ENCODE peak calls at places on chromosome 14, in nine cellular contexts. U is WERI-Rb-1; X is esophagus squamous epithelium; O is EL; W is kidney tubule cell; G is iris pigment epithelial cell; T is activated T-cell treated with anti-CD3 and anti-CD28 coated beads, Interleukin-2, amount 50 U/mL, for 72 hours; L is GF-D8; Y is GM19239. C is an unnamed sample.

GRCh38 chr14:103512701-103513611 is 9.7 kb downstream of the CKB start:
- DNase-seq in U (peak; percentile 69), X (no peak), O (peak; percentile 50), W (peak; percentile 88), G (peak; percentile 51), T (no peak), L (no peak), Y (no peak), C (peak; percentile 99)

GRCh38 chr14:32450919-32451675 is 122.0 kb downstream of the AKAP6 start:
- DNase-seq in U (no peak), X (no peak), O (no peak), W (no peak), G (peak; percentile 72), T (no peak), L (no peak), Y (no peak), C (no peak)

GRCh38 chr14:94771906-94772468 is 2.1 kb upstream of the GSC start:
- DNase-seq in U (no peak), X (no peak), O (no peak), W (no peak), G (no peak), T (no peak), L (no peak), Y (no peak), C (no peak)

GRCh38 chr14:74867673-74868072 is 8.3 kb downstream of the PROX2 start:
- DNase-seq in U (no peak), X (no peak), O (no peak), W (no peak), G (peak; percentile 54), T (peak; percentile 63), L (no peak), Y (no peak), C (peak; percentile 62)

GRCh38 chr14:75433631-75434556 is 6.1 kb downstream of the JDP2 start:
- DNase-seq in U (no peak), X (no peak), O (no peak), W (no peak), G (no peak), T (no peak), L (no peak), Y (no peak), C (no peak)

GRCh38 chr14:61647704-61648103 is 47.6 kb upstream of the HIF1A start:
- DNase-seq in U (no peak), X (no peak), O (no peak), W (no peak), G (no peak), T (no peak), L (no peak), Y (no peak), C (no peak)

GRCh38 chr14:104895786-104896642 is 28.7 kb upstream of the PLD4 start:
- DNase-seq in U (no peak), X (no peak), O (no peak), W (peak; percentile 35), G (no peak), T (no peak), L (no peak), Y (peak; percentile 2), C (peak; percentile 69)

GRCh38 chr14:56491299-56492285 is 88.0 kb upstream of the TMEM260 start:
- DNase-seq in U (peak; percentile 88), X (no peak), O (peak; percentile 49), W (peak; percentile 72), G (peak; percentile 49), T (peak; percentile 40), L (no peak), Y (peak; percentile 13), C (no peak)

GRCh38 chr14:69666698-69667211 is 55.4 kb downstream of the SUSD6 start:
- DNase-seq in U (no peak), X (no peak), O (peak; percentile 33), W (no peak), G (no peak), T (no peak), L (no peak), Y (no peak), C (peak; percentile 82)

GRCh38 chr14:99757331-99758070 is 35.7 kb upstream of the EML1 start:
- DNase-seq in U (no peak), X (no peak), O (peak; percentile 97), W (peak; percentile 98), G (peak; percentile 96), T (peak; percentile 24), L (no peak), Y (no peak), C (peak; percentile 97)

GRCh38 chr14:64438181-64438839 is 27.0 kb upstream of the AKAP5 start:
- DNase-seq in U (no peak), X (no peak), O (peak; percentile 91), W (peak; percentile 99), G (peak; percentile 94), T (no peak), L (no peak), Y (no peak), C (peak; percentile 95)

C was measured in osteoblast.